ENCODE peak calls at places on chromosomes 2 and 18, in nine cellular contexts. B is WERI-Rb-1, A is HepG2, L is A673, S is tibial nerve, N is astrocyte of the spinal cord, E is lower lobe of right lung, R is heart left ventricle, C is neural progenitor cell. V is an unnamed sample.
A peak's percentile ranks its signal among the peaks of the same experiment; 100 is the strongest.

GRCh38 chr2:12717988-12718661 is 1.4 kb downstream of the TRIB2 start:
- DNase-seq in B (no peak), A (no peak), L (peak; percentile 65), S (no peak), N (peak; percentile 32), E (no peak), R (no peak), C (peak; percentile 69), V (peak; percentile 62)

GRCh38 chr2:127526142-127526939 is at the start of gene IWS1:
- DNase-seq in B (peak; percentile 95), A (peak; percentile 97), L (peak; percentile 98), S (peak; percentile 90), N (peak; percentile 98), E (peak; percentile 97), R (peak; percentile 95), C (peak; percentile 99), V (peak; percentile 95)

GRCh38 chr2:226550801-226551200 is 248.8 kb downstream of the IRS1 start:
- DNase-seq in B (no peak), A (no peak), L (no peak), S (no peak), N (no peak), E (no peak), R (no peak), C (no peak), V (no peak)

GRCh38 chr18:53004798-53005197 is 664.8 kb downstream of the DCC start:
- DNase-seq in B (peak; percentile 21), A (no peak), L (peak; percentile 7), S (no peak), N (no peak), E (no peak), R (no peak), C (no peak), V (no peak)

GRCh38 chr2:112942654-112943002 is 31.7 kb downstream of the IL37 start:
- DNase-seq in B (no peak), A (peak; percentile 18), L (no peak), S (no peak), N (peak; percentile 19), E (no peak), R (no peak), C (no peak), V (no peak)

GRCh38 chr2:240142256-240142775 is 1.9 kb upstream of the OTOS start:
- DNase-seq in B (no peak), A (no peak), L (no peak), S (no peak), N (no peak), E (peak; percentile 36), R (no peak), C (no peak), V (no peak)

GRCh38 chr2:25274868-25275574 is 66.7 kb downstream of the DNMT3A start:
- DNase-seq in B (no peak), A (no peak), L (no peak), S (no peak), N (no peak), E (peak; percentile 63), R (peak; percentile 71), C (no peak), V (no peak)

GRCh38 chr2:240387669-240388358 is 47.6 kb upstream of the GPC1 start:
- DNase-seq in B (no peak), A (peak; percentile 62), L (peak; percentile 53), S (peak; percentile 35), N (peak; percentile 87), E (peak; percentile 40), R (peak; percentile 69), C (no peak), V (peak; percentile 96)

GRCh38 chr18:3121256-3121655 is 98.5 kb downstream of the MYOM1 start:
- DNase-seq in B (no peak), A (no peak), L (no peak), S (no peak), N (no peak), E (no peak), R (no peak), C (no peak), V (peak; percentile 56)

GRCh38 chr18:11488175-11488574 is 121.2 kb upstream of the SLC35G4 start:
- DNase-seq in B (no peak), A (no peak), L (no peak), S (no peak), N (no peak), E (no peak), R (no peak), C (no peak), V (no peak)

GRCh38 chr2:105409717-105410116 is 10.9 kb upstream of the FHL2 start:
- DNase-seq in B (no peak), A (no peak), L (no peak), S (peak; percentile 32), N (peak; percentile 92), E (no peak), R (peak; percentile 84), C (no peak), V (peak; percentile 83)

GRCh38 chr2:78476619-78477229 is 548.8 kb upstream of the REG3G start:
- DNase-seq in B (no peak), A (no peak), L (no peak), S (no peak), N (no peak), E (no peak), R (no peak), C (no peak), V (no peak)

GRCh38 chr2:217922101-217923006 is 80.4 kb downstream of the TNS1 start:
- DNase-seq in B (no peak), A (no peak), L (no peak), S (no peak), N (no peak), E (no peak), R (peak; percentile 65), C (peak; percentile 45), V (no peak)

GRCh38 chr18:68406761-68407160 is 308.1 kb downstream of the TMX3 start:
- DNase-seq in B (no peak), A (no peak), L (peak; percentile 19), S (no peak), N (no peak), E (no peak), R (no peak), C (no peak), V (no peak)

GRCh38 chr2:104658149-104658839 is 195.6 kb upstream of the POU3F3 start:
- DNase-seq in B (no peak), A (no peak), L (peak; percentile 3), S (no peak), N (no peak), E (peak; percentile 76), R (peak; percentile 65), C (peak; percentile 66), V (no peak)

GRCh38 chr2:201122276-201122675 is 6.3 kb downstream of the CFLAR start:
- DNase-seq in B (no peak), A (no peak), L (no peak), S (no peak), N (no peak), E (no peak), R (no peak), C (no peak), V (peak; percentile 18)

GRCh38 chr2:222904557-222905258 is 43.9 kb downstream of the ACSL3 start:
- DNase-seq in B (no peak), A (no peak), L (no peak), S (no peak), N (peak; percentile 94), E (no peak), R (no peak), C (no peak), V (peak; percentile 80)

GRCh38 chr2:70613510-70613909 is 59.9 kb upstream of the TGFA start:
- DNase-seq in B (peak; percentile 72), A (no peak), L (no peak), S (no peak), N (no peak), E (no peak), R (no peak), C (no peak), V (no peak)

GRCh38 chr2:43102366-43103092 is 123.9 kb downstream of the ZFP36L2 start:
- DNase-seq in B (no peak), A (no peak), L (no peak), S (no peak), N (no peak), E (no peak), R (peak; percentile 76), C (no peak), V (no peak)
- H3K4me3 ChIP-seq in B (no peak overlapping the region), A (no peak overlapping the region), L (no peak overlapping the region), S (peak overlapping the region; percentile 21), N (no peak overlapping the region), E (no peak overlapping the region), R (peak overlapping the region; percentile 59), C (no peak overlapping the region), V (no peak overlapping the region)

DNA sequence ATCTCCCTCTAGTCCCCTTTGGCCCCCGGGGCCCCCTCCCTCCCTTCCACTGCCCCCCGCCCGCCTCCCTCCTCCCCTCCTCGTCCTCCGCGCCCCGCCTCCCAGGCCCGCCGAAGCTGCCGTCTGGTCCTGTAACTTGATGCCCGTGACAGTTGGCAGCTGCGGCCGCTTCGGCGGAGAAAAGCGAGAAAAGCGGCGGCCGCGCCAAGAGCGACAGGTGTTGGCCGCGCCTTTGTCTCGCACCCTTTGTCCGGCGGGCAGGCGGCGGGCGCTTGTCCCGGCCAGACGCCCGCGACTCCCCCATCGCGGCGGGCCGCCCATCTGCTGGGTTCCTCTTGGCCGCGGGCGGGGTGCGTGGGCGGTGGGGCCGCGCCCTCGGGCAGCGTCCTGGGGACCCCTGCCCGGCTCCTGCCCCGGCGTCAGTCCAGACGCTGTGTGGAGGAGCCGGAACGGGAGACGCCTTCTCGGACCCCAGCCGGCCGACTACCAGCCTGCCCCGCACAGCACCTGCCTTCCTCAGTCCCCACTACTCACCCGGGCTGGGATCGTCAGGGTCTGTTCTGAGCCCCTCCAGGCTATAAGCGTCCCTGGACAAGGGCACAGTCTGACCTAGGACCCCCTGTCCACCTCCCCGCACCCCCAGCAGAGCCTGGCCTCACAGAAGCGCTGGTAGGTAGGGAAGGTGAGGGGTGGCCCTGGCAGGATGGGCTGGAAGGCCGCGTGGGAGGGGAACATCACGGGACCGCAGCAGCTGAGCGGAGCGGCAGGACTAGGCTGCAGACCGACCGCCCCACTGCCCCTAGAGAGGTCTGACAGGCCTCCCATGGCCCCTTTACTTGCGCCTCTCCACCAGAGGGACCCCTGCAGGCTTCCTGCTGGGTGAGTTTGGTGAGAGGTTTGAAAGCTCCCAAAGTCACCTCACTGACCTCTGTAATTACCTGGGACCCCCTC is 1.2 kb upstream of the HES6 start:
- DNase-seq in B (peak; percentile 96), A (no peak), L (peak; percentile 78), S (no peak), N (peak; percentile 44), E (peak; percentile 78), R (peak; percentile 61), C (peak; percentile 96), V (peak; percentile 15)
- TF ChIP-seq CTCF in B (peak; percentile 65), A (peak; percentile 36), L (no peak), S (no peak), N (peak; percentile 3), E (no peak), R (no peak), C (peak; percentile 12), V (no peak)

GRCh38 chr18:46182633-46183401 is 78.6 kb downstream of the HAUS1 start:
- DNase-seq in B (no peak), A (no peak), L (no peak), S (no peak), N (no peak), E (no peak), R (no peak), C (no peak), V (no peak)
- H3K4me3 ChIP-seq in B (no peak overlapping the region), A (no peak overlapping the region), L (no peak overlapping the region), S (no peak overlapping the region), N (no peak overlapping the region), E (no peak overlapping the region), R (no peak overlapping the region), C (no peak overlapping the region), V (no peak overlapping the region)

DNA sequence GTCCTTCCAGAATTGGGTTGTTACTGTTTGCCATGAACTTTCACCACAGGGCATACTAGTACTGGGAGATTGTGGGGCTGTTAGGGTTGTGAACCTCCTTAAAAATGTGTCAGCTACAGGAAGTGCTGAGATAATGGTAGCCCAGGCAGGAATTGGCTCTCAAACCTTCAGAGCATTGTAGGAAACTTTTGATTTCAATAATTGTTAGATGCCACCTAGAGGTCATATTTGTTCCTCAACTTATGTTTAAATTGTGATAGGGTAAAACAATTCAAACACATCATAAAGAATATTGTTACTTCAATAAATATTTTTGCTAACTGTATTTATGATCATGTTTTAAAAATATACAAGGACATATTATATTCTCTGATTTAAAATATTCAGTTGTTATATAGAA is 594.6 kb downstream of the ADCYAP1 start:
- DNase-seq in B (no peak), A (no peak), L (no peak), S (no peak), N (no peak), E (no peak), R (no peak), C (no peak), V (no peak)
- TF ChIP-seq CTCF in B (peak; percentile 8), A (no peak), L (peak; percentile 36), S (no peak), N (no peak), E (no peak), R (no peak), C (peak; percentile 10), V (no peak)

V was measured in foreskin fibroblast.